ENCODE peak calls at places on chromosomes 4 and X, in nine cellular contexts. G is coronary artery; Q is NCI-H1105; T is HL-60; M is cardiac muscle cell; Z is kidney tubule cell; S is activated CD4-positive, alpha-beta T cell treated with anti-CD3 and anti-CD28 coated beads for 24 hours; P is AML-193; D is T-helper 1 cell. X is an unnamed sample.

GRCh38 chr4:134388351-134388750 is 186.8 kb upstream of the PABPC4L start:
- DNase-seq in G (no peak), Q (no peak), T (no peak), M (peak; percentile 25), Z (no peak), S (no peak), P (no peak), D (no peak), X (no peak)

GRCh38 chr4:186781032-186781917 is 57.6 kb upstream of the FAT1 start:
- DNase-seq in G (no peak), Q (no peak), T (no peak), M (peak; percentile 13), Z (peak; percentile 73), S (no peak), P (no peak), D (no peak), X (no peak)

GRCh38 chrX:108473979-108474378 is 34.3 kb downstream of the COL4A5 start:
- DNase-seq in G (no peak), Q (no peak), T (no peak), M (no peak), Z (no peak), S (no peak), P (no peak), D (no peak), X (no peak)

GRCh38 chr4:76601791-76602190 is 166.8 kb downstream of the SHROOM3 start:
- DNase-seq in G (no peak), Q (no peak), T (no peak), M (no peak), Z (peak; percentile 31), S (no peak), P (peak; percentile 32), D (no peak), X (no peak)

GRCh38 chr4:51885371-51885770 is 42.4 kb downstream of the DCUN1D4 start:
- DNase-seq in G (no peak), Q (no peak), T (no peak), M (peak; percentile 50), Z (peak; percentile 34), S (no peak), P (peak; percentile 4), D (no peak), X (no peak)

GRCh38 chr4:95506264-95506663 is 42.5 kb downstream of the UNC5C start:
- DNase-seq in G (no peak), Q (no peak), T (no peak), M (no peak), Z (peak; percentile 65), S (no peak), P (no peak), D (no peak), X (no peak)

GRCh38 chrX:28997716-28998115 is 410.5 kb downstream of the IL1RAPL1 start:
- DNase-seq in G (no peak), Q (no peak), T (no peak), M (no peak), Z (no peak), S (no peak), P (no peak), D (no peak), X (no peak)

GRCh38 chr4:107631568-107631967 is 88.5 kb downstream of the PAPSS1 start:
- DNase-seq in G (no peak), Q (no peak), T (no peak), M (no peak), Z (no peak), S (no peak), P (no peak), D (no peak), X (no peak)

GRCh38 chrX:97399400-97399799 is 515.7 kb downstream of the RPA4 start:
- DNase-seq in G (no peak), Q (no peak), T (no peak), M (no peak), Z (peak; percentile 79), S (no peak), P (no peak), D (no peak), X (no peak)

GRCh38 chr4:5660185-5660584 is 48.2 kb downstream of the EVC2 start:
- DNase-seq in G (no peak), Q (no peak), T (no peak), M (no peak), Z (peak; percentile 69), S (no peak), P (no peak), D (no peak), X (no peak)

GRCh38 chr4:52051615-52052474 is 741 bp downstream of the SPATA18 start:
- DNase-seq in G (peak; percentile 77), Q (peak; percentile 55), T (peak; percentile 36), M (peak; percentile 96), Z (peak; percentile 86), S (no peak), P (no peak), D (no peak), X (peak; percentile 84)

GRCh38 chr4:110589297-110589696 is 33.6 kb downstream of the PITX2 start:
- DNase-seq in G (no peak), Q (no peak), T (no peak), M (no peak), Z (peak; percentile 7), S (no peak), P (peak; percentile 13), D (no peak), X (no peak)

GRCh38 chr4:87117051-87117729 is 103.2 kb downstream of the KLHL8 start:
- DNase-seq in G (no peak), Q (no peak), T (no peak), M (no peak), Z (peak; percentile 99), S (no peak), P (no peak), D (no peak), X (no peak)

GRCh38 chr4:26069218-26069617 is 155.2 kb downstream of the SMIM20 start:
- DNase-seq in G (no peak), Q (no peak), T (peak; percentile 14), M (peak; percentile 7), Z (peak; percentile 40), S (no peak), P (peak; percentile 31), D (no peak), X (no peak)

GRCh38 chr4:27040351-27040750 is 179.7 kb downstream of the STIM2 start:
- DNase-seq in G (no peak), Q (no peak), T (peak; percentile 78), M (no peak), Z (no peak), S (no peak), P (no peak), D (no peak), X (no peak)

GRCh38 chrX:103453655-103454054 is 65.6 kb downstream of the RAB40A start:
- DNase-seq in G (no peak), Q (no peak), T (no peak), M (no peak), Z (peak; percentile 24), S (no peak), P (no peak), D (no peak), X (no peak)

GRCh38 chr4:89212666-89213381 is 94.8 kb downstream of the GPRIN3 start:
- DNase-seq in G (no peak), Q (no peak), T (no peak), M (no peak), Z (no peak), S (no peak), P (no peak), D (no peak), X (no peak)

GRCh38 chr4:98510757-98511517 is 147.5 kb downstream of the TSPAN5 start:
- DNase-seq in G (no peak), Q (no peak), T (peak; percentile 21), M (no peak), Z (peak; percentile 26), S (no peak), P (peak; percentile 22), D (no peak), X (no peak)

GRCh38 chrX:101595739-101596419 is 21.9 kb downstream of the ARMCX6 start:
- DNase-seq in G (no peak), Q (no peak), T (peak; percentile 29), M (peak; percentile 65), Z (peak; percentile 70), S (no peak), P (peak; percentile 60), D (peak; percentile 26), X (peak; percentile 48)

GRCh38 chrX:134836497-134836968 is 154.3 kb upstream of the SMIM10 start:
- DNase-seq in G (no peak), Q (no peak), T (no peak), M (no peak), Z (peak; percentile 39), S (no peak), P (no peak), D (no peak), X (no peak)

GRCh38 chr4:81648576-81649272 is 177.0 kb upstream of the RASGEF1B start:
- DNase-seq in G (no peak), Q (no peak), T (no peak), M (no peak), Z (peak; percentile 87), S (no peak), P (no peak), D (peak; percentile 1), X (no peak)

GRCh38 chr4:98890698-98891097 is 38.2 kb downstream of the EIF4E start:
- DNase-seq in G (no peak), Q (no peak), T (no peak), M (no peak), Z (no peak), S (no peak), P (no peak), D (no peak), X (no peak)

GRCh38 chrX:13169688-13170087 is 125.3 kb upstream of the FAM9C start:
- DNase-seq in G (no peak), Q (no peak), T (no peak), M (no peak), Z (no peak), S (no peak), P (no peak), D (no peak), X (no peak)

GRCh38 chr4:76905521-76905920 is 7.6 kb upstream of the SOWAHB start:
- DNase-seq in G (no peak), Q (no peak), T (no peak), M (no peak), Z (peak; percentile 62), S (no peak), P (no peak), D (no peak), X (no peak)

X was measured in colonic mucosa.